ENCODE peak calls at places on chromosome 16, in five cellular contexts. G is pancreas, I is NCI-H69, S is AG04450, O is cerebellar nuclear complex. F is an unnamed sample.

GRCh38 chr16:65229191-65229662 is 107.4 kb upstream of the CDH11 start:
- DNase-seq in O (no peak), I (no peak), S (peak), G (no peak), F (no peak)

GRCh38 chr16:57092786-57093301 is 461 bp downstream of the CPNE2 start:
- DNase-seq in I (peak), S (no peak), G (peak), O (no peak), F (peak)

GRCh38 chr16:51636913-51637743 is 486.1 kb upstream of the SALL1 start:
- DNase-seq in G (no peak), S (no peak), I (no peak), O (no peak), F (no peak)

GRCh38 chr16:66028505-66029216 is 337.8 kb upstream of the CDH5 start:
- DNase-seq in O (no peak), I (no peak), G (no peak), S (peak), F (no peak)

GRCh38 chr16:46996391-46996790 is 22.9 kb upstream of the DNAJA2 start:
- DNase-seq in G (no peak), O (no peak), S (no peak), I (no peak), F (no peak)

GRCh38 chr16:27950488-27950887 is 113.0 kb downstream of the GSG1L start:
- DNase-seq in G (no peak), I (no peak), O (no peak), S (no peak), F (no peak)

GRCh38 chr16:3089717-3090592 is 9.1 kb downstream of the ZSCAN10 start:
- DNase-seq in I (peak), G (no peak), S (no peak), O (no peak), F (no peak)

GRCh38 chr16:77043076-77043475 is 147.9 kb upstream of the MON1B start:
- DNase-seq in I (peak), O (no peak), S (no peak), G (no peak), F (no peak)

GRCh38 chr16:14181371-14182050 is 110.4 kb downstream of the MRTFB start:
- DNase-seq in O (no peak), I (peak), S (peak), G (no peak), F (no peak)

GRCh38 chr16:25014500-25015147 is 545 bp downstream of the ARHGAP17 start:
- DNase-seq in O (peak), S (no peak), G (peak), I (peak), F (peak)

F was measured in T-helper 9 cell.